ENCODE peak calls at places on chromosomes 13 and 19, in four cellular contexts. I is IMR-90, M is Peyer's patch, W is body of pancreas. C is an unnamed sample.

GRCh38 chr13:109500146-109500773 is 286.1 kb downstream of the IRS2 start:
- DNase-seq in I (peak; percentile 11), M (no peak), W (no peak), C (no peak)

GRCh38 chr13:29905845-29906244 is 55.4 kb upstream of the UBL3 start:
- DNase-seq in M (peak; percentile 74), W (peak; percentile 56), I (peak; percentile 56), C (no peak)

GRCh38 chr13:41458939-41459753 is 1.8 kb downstream of the RGCC start:
- DNase-seq in W (peak; percentile 25), I (peak; percentile 72), M (peak; percentile 76), C (no peak)

GRCh38 chr19:44587863-44588752 is 25.3 kb upstream of the IGSF23 start:
- DNase-seq in I (peak; percentile 96), W (no peak), M (no peak), C (peak; percentile 37)

GRCh38 chr13:80126382-80127068 is 214.4 kb downstream of the SPRY2 start:
- DNase-seq in W (no peak), M (no peak), I (no peak), C (no peak)

GRCh38 chr19:33032218-33032781 is 32.4 kb downstream of the RHPN2 start:
- DNase-seq in I (no peak), W (no peak), M (peak; percentile 67), C (no peak)

GRCh38 chr19:13198634-13199033 is 48.4 kb downstream of the IER2 start:
- DNase-seq in I (no peak), W (no peak), M (no peak), C (no peak)

GRCh38 chr13:83503424-83503823 is 378.9 kb downstream of the SLITRK1 start:
- DNase-seq in W (no peak), I (peak; percentile 7), M (no peak), C (no peak)

GRCh38 chr13:59409211-59409610 is 754.5 kb downstream of the DIAPH3 start:
- DNase-seq in I (peak; percentile 58), M (no peak), W (peak; percentile 91), C (no peak)

GRCh38 chr19:58128041-58128685 is 22.4 kb downstream of the ZNF329 start:
- DNase-seq in W (no peak), I (no peak), M (no peak), C (no peak)

GRCh38 chr13:27830010-27830409 is 37.7 kb downstream of the GSX1 start:
- DNase-seq in M (peak; percentile 73), W (peak; percentile 64), I (no peak), C (peak; percentile 35)

GRCh38 chr19:55353803-55354697 is 469 bp downstream of the COX6B2 start:
- DNase-seq in I (peak; percentile 43), M (peak; percentile 87), W (peak; percentile 75), C (peak; percentile 96)

GRCh38 chr19:50535672-50536071 is 22.0 kb upstream of the ASPDH start:
- DNase-seq in M (no peak), I (no peak), W (no peak), C (no peak)

GRCh38 chr19:16260160-16260793 is 62.6 kb downstream of the AP1M1 start:
- DNase-seq in M (no peak), W (no peak), I (no peak), C (no peak)
- TF ChIP-seq POLR2A in M (no peak), W (no peak), I (no peak), C (no peak)

GRCh38 chr19:52665047-52665446 is 26.9 kb upstream of the ZNF83 start:
- DNase-seq in W (no peak), M (no peak), I (no peak), C (no peak)
- TF ChIP-seq POLR2A in W (no peak), M (no peak), I (no peak), C (no peak)

GRCh38 chr19:48362716-48363499 is 832 bp downstream of the TMEM143 start:
- DNase-seq in M (peak; percentile 98), W (peak; percentile 98), I (peak; percentile 91), C (peak; percentile 75)
- TF ChIP-seq POLR2A in M (peak; percentile 28), W (peak; percentile 63), I (no peak), C (no peak)

GRCh38 chr13:43368003-43368402 is 344.6 kb downstream of the DNAJC15 start:
- DNase-seq in M (no peak), I (peak; percentile 57), W (no peak), C (no peak)

GRCh38 chr13:43363156-43363918 is 340.0 kb downstream of the DNAJC15 start:
- DNase-seq in M (no peak), W (no peak), I (peak; percentile 40), C (no peak)

GRCh38 chr13:43365042-43365344 is 341.6 kb downstream of the DNAJC15 start:
- DNase-seq in W (no peak), M (no peak), I (no peak), C (no peak)

GRCh38 chr13:43360911-43361605 is 337.7 kb downstream of the DNAJC15 start:
- DNase-seq in I (peak; percentile 63), M (no peak), W (no peak), C (no peak)

GRCh38 chr13:43364210-43365041 is 341.0 kb downstream of the DNAJC15 start:
- DNase-seq in M (no peak), I (peak; percentile 70), W (no peak), C (no peak)
- TF ChIP-seq POLR2A in M (no peak), I (no peak), W (no peak), C (no peak)

GRCh38 chr19:35642312-35642711 is 767 bp downstream of the ETV2 start:
- DNase-seq in I (no peak), M (no peak), W (no peak), C (no peak)
- TF ChIP-seq POLR2A in I (no peak), M (no peak), W (no peak), C (no peak)